ENCODE peak calls at places on chromosomes 7 and 10, in seven cellular contexts. One of them, this sample, is unnamed.

GRCh38 chr7:14841850-14842249 is 60.7 kb downstream of the DGKB start:
- DNase-seq in omental fat pad: no peak
- DNase-seq in cardiac fibroblast: peak
- DNase-seq in Calu3: no peak
- DNase-seq in heart left ventricle: no peak
- DNase-seq in AG10803: peak
- DNase-seq in A549: no peak
- DNase-seq in this sample: no peak

GRCh38 chr7:88391247-88391646 is 84.6 kb upstream of the STEAP4 start:
- DNase-seq in omental fat pad: no peak
- DNase-seq in cardiac fibroblast: no peak
- DNase-seq in Calu3: no peak
- DNase-seq in heart left ventricle: no peak
- DNase-seq in AG10803: no peak
- DNase-seq in A549: no peak
- DNase-seq in this sample: no peak

GRCh38 chr7:24949884-24950283 is 30.1 kb downstream of the OSBPL3 start:
- DNase-seq in omental fat pad: no peak
- DNase-seq in cardiac fibroblast: peak
- DNase-seq in Calu3: no peak
- DNase-seq in heart left ventricle: no peak
- DNase-seq in AG10803: peak
- DNase-seq in A549: no peak
- DNase-seq in this sample: no peak

GRCh38 chr10:130202984-130203617 is 66.9 kb downstream of the GLRX3 start:
- DNase-seq in omental fat pad: no peak
- DNase-seq in cardiac fibroblast: no peak
- DNase-seq in Calu3: no peak
- DNase-seq in heart left ventricle: peak
- DNase-seq in AG10803: no peak
- DNase-seq in A549: no peak
- DNase-seq in this sample: no peak

GRCh38 chr10:111525696-111526095 is 448.9 kb downstream of the ADRA2A start:
- DNase-seq in omental fat pad: no peak
- DNase-seq in cardiac fibroblast: no peak
- DNase-seq in Calu3: no peak
- DNase-seq in heart left ventricle: no peak
- DNase-seq in AG10803: no peak
- DNase-seq in A549: no peak
- DNase-seq in this sample: no peak

GRCh38 chr10:96229568-96230030 is 41.8 kb downstream of the BLNK start:
- DNase-seq in omental fat pad: peak
- DNase-seq in cardiac fibroblast: peak
- DNase-seq in Calu3: peak
- DNase-seq in heart left ventricle: peak
- DNase-seq in AG10803: peak
- DNase-seq in A549: peak
- DNase-seq in this sample: peak

GRCh38 chr10:83678850-83679249 is 460.5 kb upstream of the GHITM start:
- DNase-seq in omental fat pad: no peak
- DNase-seq in cardiac fibroblast: no peak
- DNase-seq in Calu3: no peak
- DNase-seq in heart left ventricle: no peak
- DNase-seq in AG10803: no peak
- DNase-seq in A549: no peak
- DNase-seq in this sample: no peak

GRCh38 chr7:8251195-8251594 is 10.8 kb downstream of the ICA1 start:
- DNase-seq in omental fat pad: no peak
- DNase-seq in cardiac fibroblast: peak
- DNase-seq in Calu3: no peak
- DNase-seq in heart left ventricle: no peak
- DNase-seq in AG10803: no peak
- DNase-seq in A549: no peak
- DNase-seq in this sample: no peak

GRCh38 chr7:128005117-128005516 is 26.1 kb downstream of the LRRC4 start:
- DNase-seq in omental fat pad: no peak
- DNase-seq in cardiac fibroblast: no peak
- DNase-seq in Calu3: no peak
- DNase-seq in heart left ventricle: no peak
- DNase-seq in AG10803: no peak
- DNase-seq in A549: no peak
- DNase-seq in this sample: peak

GRCh38 chr10:49292565-49293207 is 6.3 kb upstream of the C10orf71 start:
- DNase-seq in omental fat pad: no peak
- DNase-seq in cardiac fibroblast: no peak
- DNase-seq in Calu3: no peak
- DNase-seq in heart left ventricle: no peak
- DNase-seq in AG10803: no peak
- DNase-seq in A549: no peak
- DNase-seq in this sample: no peak

GRCh38 chr10:86876748-86877147 is 80.7 kb downstream of the MMRN2 start:
- DNase-seq in omental fat pad: no peak
- DNase-seq in cardiac fibroblast: peak
- DNase-seq in Calu3: no peak
- DNase-seq in heart left ventricle: no peak
- DNase-seq in AG10803: peak
- DNase-seq in A549: no peak
- DNase-seq in this sample: no peak

GRCh38 chr7:141225916-141226618 is 152.2 kb downstream of the TMEM178B start:
- DNase-seq in omental fat pad: no peak
- DNase-seq in cardiac fibroblast: no peak
- DNase-seq in Calu3: no peak
- DNase-seq in heart left ventricle: no peak
- DNase-seq in AG10803: no peak
- DNase-seq in A549: no peak
- DNase-seq in this sample: no peak

GRCh38 chr7:1586126-1586826 is 16.4 kb upstream of the PSMG3 start:
- DNase-seq in omental fat pad: no peak
- DNase-seq in cardiac fibroblast: no peak
- DNase-seq in Calu3: no peak
- DNase-seq in heart left ventricle: no peak
- DNase-seq in AG10803: no peak
- DNase-seq in A549: no peak
- DNase-seq in this sample: no peak

GRCh38 chr10:61136151-61136550 is 192.2 kb upstream of the RHOBTB1 start:
- DNase-seq in omental fat pad: no peak
- DNase-seq in cardiac fibroblast: peak
- DNase-seq in Calu3: peak
- DNase-seq in heart left ventricle: no peak
- DNase-seq in AG10803: peak
- DNase-seq in A549: peak
- DNase-seq in this sample: no peak

GRCh38 chr10:120634629-120635028 is 177.6 kb downstream of the PLPP4 start:
- DNase-seq in omental fat pad: no peak
- DNase-seq in cardiac fibroblast: no peak
- DNase-seq in Calu3: no peak
- DNase-seq in heart left ventricle: no peak
- DNase-seq in AG10803: no peak
- DNase-seq in A549: peak
- DNase-seq in this sample: no peak

GRCh38 chr7:25726180-25726579 is 425.8 kb upstream of the NFE2L3 start:
- DNase-seq in omental fat pad: no peak
- DNase-seq in cardiac fibroblast: no peak
- DNase-seq in Calu3: no peak
- DNase-seq in heart left ventricle: no peak
- DNase-seq in AG10803: no peak
- DNase-seq in A549: no peak
- DNase-seq in this sample: no peak

GRCh38 chr10:72099054-72099921 is 10.9 kb upstream of the SPOCK2 start:
- DNase-seq in omental fat pad: no peak
- DNase-seq in cardiac fibroblast: no peak
- DNase-seq in Calu3: peak
- DNase-seq in heart left ventricle: no peak
- DNase-seq in AG10803: no peak
- DNase-seq in A549: no peak
- DNase-seq in this sample: no peak

GRCh38 chr7:2313450-2314208 is 612 bp downstream of the SNX8 start:
- DNase-seq in omental fat pad: no peak
- DNase-seq in cardiac fibroblast: peak
- DNase-seq in Calu3: peak
- DNase-seq in heart left ventricle: peak
- DNase-seq in AG10803: peak
- DNase-seq in A549: no peak
- DNase-seq in this sample: no peak

GRCh38 chr7:142176901-142177300 is 65.4 kb downstream of the MGAM2 start:
- DNase-seq in omental fat pad: no peak
- DNase-seq in cardiac fibroblast: peak
- DNase-seq in Calu3: no peak
- DNase-seq in heart left ventricle: no peak
- DNase-seq in AG10803: no peak
- DNase-seq in A549: no peak
- DNase-seq in this sample: no peak

GRCh38 chr7:94303736-94304135 is 91.0 kb upstream of the COL1A2 start:
- DNase-seq in omental fat pad: no peak
- DNase-seq in cardiac fibroblast: peak
- DNase-seq in Calu3: no peak
- DNase-seq in heart left ventricle: no peak
- DNase-seq in AG10803: peak
- DNase-seq in A549: peak
- DNase-seq in this sample: no peak

GRCh38 chr7:25308246-25308645 is 80.0 kb upstream of the NPVF start:
- DNase-seq in omental fat pad: no peak
- DNase-seq in cardiac fibroblast: no peak
- DNase-seq in Calu3: no peak
- DNase-seq in heart left ventricle: no peak
- DNase-seq in AG10803: no peak
- DNase-seq in A549: no peak
- DNase-seq in this sample: no peak

GRCh38 chr10:132654708-132655661 is 117.4 kb downstream of the INPP5A start:
- DNase-seq in omental fat pad: no peak
- DNase-seq in cardiac fibroblast: peak
- DNase-seq in Calu3: peak
- DNase-seq in heart left ventricle: peak
- DNase-seq in AG10803: peak
- DNase-seq in A549: peak
- DNase-seq in this sample: peak

GRCh38 chr7:19920705-19921104 is 147.3 kb upstream of the TMEM196 start:
- DNase-seq in omental fat pad: no peak
- DNase-seq in cardiac fibroblast: no peak
- DNase-seq in Calu3: no peak
- DNase-seq in heart left ventricle: no peak
- DNase-seq in AG10803: no peak
- DNase-seq in A549: no peak
- DNase-seq in this sample: no peak

GRCh38 chr7:11207565-11207964 is 233.9 kb downstream of the PHF14 start:
- DNase-seq in omental fat pad: no peak
- DNase-seq in cardiac fibroblast: no peak
- DNase-seq in Calu3: no peak
- DNase-seq in heart left ventricle: no peak
- DNase-seq in AG10803: no peak
- DNase-seq in A549: peak
- DNase-seq in this sample: no peak
- TF ChIP-seq CTCF in omental fat pad: no peak
- TF ChIP-seq CTCF in cardiac fibroblast: peak
- TF ChIP-seq CTCF in Calu3: no peak
- TF ChIP-seq CTCF in heart left ventricle: no peak
- TF ChIP-seq CTCF in AG10803: no peak
- TF ChIP-seq CTCF in A549: no peak
- TF ChIP-seq CTCF in this sample: no peak

DNA sequence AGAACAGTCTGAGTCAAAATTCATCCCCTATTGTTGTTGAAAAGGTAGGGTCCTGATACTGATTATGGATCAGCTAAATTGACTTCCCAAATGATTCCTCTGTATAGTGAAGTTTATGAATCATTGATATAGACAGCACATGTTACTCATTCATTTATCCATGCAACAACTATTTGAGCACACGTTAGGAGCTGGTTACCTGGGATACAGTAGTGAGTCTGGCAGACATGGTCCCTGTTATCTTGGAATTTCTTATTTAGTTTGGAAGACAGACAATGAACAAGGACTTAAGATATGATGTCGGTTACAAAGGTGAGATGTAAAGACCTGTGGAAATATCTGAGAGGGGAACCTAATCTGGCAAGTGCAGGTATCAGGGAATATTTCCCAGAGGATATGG is 28.0 kb upstream of the KIAA1217 start:
- DNase-seq in omental fat pad: no peak
- DNase-seq in cardiac fibroblast: no peak
- DNase-seq in Calu3: no peak
- DNase-seq in heart left ventricle: no peak
- DNase-seq in AG10803: no peak
- DNase-seq in A549: no peak
- DNase-seq in this sample: no peak
- TF ChIP-seq CTCF in omental fat pad: no peak
- TF ChIP-seq CTCF in cardiac fibroblast: no peak
- TF ChIP-seq CTCF in Calu3: no peak
- TF ChIP-seq CTCF in heart left ventricle: no peak
- TF ChIP-seq CTCF in AG10803: no peak
- TF ChIP-seq CTCF in A549: no peak
- TF ChIP-seq CTCF in this sample: no peak

DNA sequence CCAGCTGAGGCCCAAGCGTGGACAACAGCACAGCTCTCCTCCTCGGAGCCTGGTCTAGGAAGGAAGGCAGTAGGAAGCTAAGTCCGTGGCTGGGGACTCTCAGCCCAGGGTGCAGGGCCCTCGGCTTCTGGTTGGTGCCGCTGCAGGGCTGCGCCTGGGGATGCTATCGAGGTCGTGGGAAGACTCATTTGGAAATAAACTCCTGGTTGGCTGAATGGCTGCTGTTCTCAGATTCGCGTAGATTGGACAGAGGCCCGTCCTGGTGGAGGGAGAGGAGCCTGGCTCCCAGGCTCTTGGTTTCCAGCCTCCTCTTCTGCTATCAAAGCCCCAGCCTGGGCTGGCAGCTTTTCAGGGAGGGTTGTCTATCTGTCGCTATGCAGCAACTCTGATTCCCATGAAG is 152.6 kb upstream of the FZD8 start:
- DNase-seq in omental fat pad: no peak
- DNase-seq in cardiac fibroblast: peak
- DNase-seq in Calu3: no peak
- DNase-seq in heart left ventricle: peak
- DNase-seq in AG10803: no peak
- DNase-seq in A549: no peak
- DNase-seq in this sample: no peak
- TF ChIP-seq CTCF in omental fat pad: no peak
- TF ChIP-seq CTCF in cardiac fibroblast: no peak
- TF ChIP-seq CTCF in Calu3: no peak
- TF ChIP-seq CTCF in heart left ventricle: no peak
- TF ChIP-seq CTCF in AG10803: no peak
- TF ChIP-seq CTCF in A549: no peak
- TF ChIP-seq CTCF in this sample: no peak

DNA sequence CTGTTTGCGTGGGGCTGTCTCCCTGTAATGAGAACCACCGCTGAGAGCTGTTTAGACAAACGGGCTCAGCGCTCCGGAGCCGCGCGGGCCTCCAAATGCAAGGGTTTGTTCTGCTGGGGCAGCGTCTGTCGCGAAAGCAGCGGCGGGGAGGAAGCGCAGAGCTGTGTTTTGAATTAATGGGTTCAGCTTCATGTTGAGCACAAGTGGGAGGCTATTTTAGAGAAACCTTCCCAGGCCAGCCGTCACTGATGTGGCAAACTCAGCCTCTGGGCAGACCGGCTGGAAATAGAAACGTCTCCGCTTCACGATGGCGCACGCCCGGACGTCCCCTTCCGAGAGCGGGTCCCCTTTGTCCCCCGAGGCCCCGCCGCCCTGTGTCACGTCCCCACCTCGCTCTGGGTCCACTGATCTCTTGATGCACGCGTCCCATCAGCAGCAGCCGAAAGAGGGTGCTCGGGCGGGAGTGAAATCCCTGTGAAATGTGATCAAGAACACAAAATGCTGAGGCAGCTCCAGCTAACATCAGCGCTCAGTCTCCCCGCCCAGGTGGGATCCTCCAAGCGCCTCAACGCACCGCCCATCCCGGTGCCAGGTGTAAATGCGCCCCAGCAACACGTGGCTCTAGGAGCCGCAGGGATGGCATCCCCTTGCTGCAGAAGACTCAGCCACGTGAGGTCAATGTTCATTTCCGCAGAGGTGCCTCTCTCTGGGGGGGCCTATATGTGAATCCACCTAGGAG is 44.9 kb downstream of the BAMBI start:
- DNase-seq in omental fat pad: no peak
- DNase-seq in cardiac fibroblast: peak
- DNase-seq in Calu3: peak
- DNase-seq in heart left ventricle: peak
- DNase-seq in AG10803: peak
- DNase-seq in A549: peak
- DNase-seq in this sample: no peak
- TF ChIP-seq CTCF in omental fat pad: no peak
- TF ChIP-seq CTCF in cardiac fibroblast: no peak
- TF ChIP-seq CTCF in Calu3: no peak
- TF ChIP-seq CTCF in heart left ventricle: no peak
- TF ChIP-seq CTCF in AG10803: no peak
- TF ChIP-seq CTCF in A549: no peak
- TF ChIP-seq CTCF in this sample: no peak

This sample was measured in activated B cell treated with CpG ODN at 0.5 μM for 24 hours.